ENCODE peak calls at places on chromosomes 1 and 21, in ten cellular contexts. One of them, this sample, is unnamed.

GRCh38 chr1:5975133-5975880 is 16.9 kb downstream of the NPHP4 start:
- DNase-seq in right lobe of liver: no peak
- DNase-seq in tibial nerve: no peak
- DNase-seq in IMR-90: peak
- DNase-seq in lower leg skin: no peak
- DNase-seq in breast epithelium: no peak
- DNase-seq in Peyer's patch: no peak
- DNase-seq in A549: peak
- DNase-seq in stomach: peak
- DNase-seq in spleen: peak
- DNase-seq in this sample: peak

GRCh38 chr1:65209005-65209885 is 61.2 kb downstream of the AK4 start:
- DNase-seq in right lobe of liver: no peak
- DNase-seq in tibial nerve: no peak
- DNase-seq in IMR-90: peak
- DNase-seq in lower leg skin: peak
- DNase-seq in breast epithelium: no peak
- DNase-seq in Peyer's patch: no peak
- DNase-seq in A549: peak
- DNase-seq in stomach: no peak
- DNase-seq in spleen: no peak
- DNase-seq in this sample: peak

GRCh38 chr1:90046635-90047034 is 51.7 kb downstream of the ZNF326 start:
- DNase-seq in right lobe of liver: no peak
- DNase-seq in tibial nerve: no peak
- DNase-seq in IMR-90: no peak
- DNase-seq in lower leg skin: no peak
- DNase-seq in breast epithelium: no peak
- DNase-seq in Peyer's patch: no peak
- DNase-seq in A549: no peak
- DNase-seq in stomach: no peak
- DNase-seq in spleen: no peak
- DNase-seq in this sample: no peak

GRCh38 chr1:244159646-244160045 is 108.6 kb downstream of the ZBTB18 start:
- DNase-seq in right lobe of liver: no peak
- DNase-seq in tibial nerve: no peak
- DNase-seq in IMR-90: no peak
- DNase-seq in lower leg skin: no peak
- DNase-seq in breast epithelium: no peak
- DNase-seq in Peyer's patch: no peak
- DNase-seq in A549: no peak
- DNase-seq in stomach: no peak
- DNase-seq in spleen: no peak
- DNase-seq in this sample: no peak

GRCh38 chr1:156241311-156241811 is 623 bp upstream of the BGLAP start:
- DNase-seq in right lobe of liver: no peak
- DNase-seq in tibial nerve: no peak
- DNase-seq in IMR-90: peak
- DNase-seq in lower leg skin: no peak
- DNase-seq in breast epithelium: no peak
- DNase-seq in Peyer's patch: no peak
- DNase-seq in A549: no peak
- DNase-seq in stomach: no peak
- DNase-seq in spleen: peak
- DNase-seq in this sample: peak

GRCh38 chr1:154222518-154222917 is 1.8 kb downstream of the UBAP2L start:
- DNase-seq in right lobe of liver: no peak
- DNase-seq in tibial nerve: no peak
- DNase-seq in IMR-90: no peak
- DNase-seq in lower leg skin: no peak
- DNase-seq in breast epithelium: no peak
- DNase-seq in Peyer's patch: no peak
- DNase-seq in A549: no peak
- DNase-seq in stomach: no peak
- DNase-seq in spleen: no peak
- DNase-seq in this sample: no peak

GRCh38 chr1:39691383-39692151 is at the start of gene HPCAL4:
- DNase-seq in right lobe of liver: peak
- DNase-seq in tibial nerve: peak
- DNase-seq in IMR-90: peak
- DNase-seq in lower leg skin: peak
- DNase-seq in breast epithelium: peak
- DNase-seq in Peyer's patch: peak
- DNase-seq in A549: peak
- DNase-seq in stomach: peak
- DNase-seq in spleen: peak
- DNase-seq in this sample: peak

GRCh38 chr1:63873751-63874150 is 99.9 kb downstream of the ROR1 start:
- DNase-seq in right lobe of liver: no peak
- DNase-seq in tibial nerve: no peak
- DNase-seq in IMR-90: peak
- DNase-seq in lower leg skin: no peak
- DNase-seq in breast epithelium: no peak
- DNase-seq in Peyer's patch: no peak
- DNase-seq in A549: no peak
- DNase-seq in stomach: no peak
- DNase-seq in spleen: no peak
- DNase-seq in this sample: no peak

GRCh38 chr1:204947747-204948146 is 77.1 kb downstream of the NFASC start:
- DNase-seq in right lobe of liver: no peak
- DNase-seq in tibial nerve: no peak
- DNase-seq in IMR-90: no peak
- DNase-seq in lower leg skin: no peak
- DNase-seq in breast epithelium: no peak
- DNase-seq in Peyer's patch: no peak
- DNase-seq in A549: no peak
- DNase-seq in stomach: no peak
- DNase-seq in spleen: no peak
- DNase-seq in this sample: no peak

GRCh38 chr1:89943846-89944781 is 50.8 kb upstream of the ZNF326 start:
- DNase-seq in right lobe of liver: no peak
- DNase-seq in tibial nerve: no peak
- DNase-seq in IMR-90: peak
- DNase-seq in lower leg skin: no peak
- DNase-seq in breast epithelium: no peak
- DNase-seq in Peyer's patch: no peak
- DNase-seq in A549: no peak
- DNase-seq in stomach: no peak
- DNase-seq in spleen: no peak
- DNase-seq in this sample: no peak

GRCh38 chr1:150960646-150961045 is 14.0 kb downstream of the CERS2 start:
- DNase-seq in right lobe of liver: no peak
- DNase-seq in tibial nerve: no peak
- DNase-seq in IMR-90: no peak
- DNase-seq in lower leg skin: no peak
- DNase-seq in breast epithelium: no peak
- DNase-seq in Peyer's patch: no peak
- DNase-seq in A549: no peak
- DNase-seq in stomach: no peak
- DNase-seq in spleen: peak
- DNase-seq in this sample: no peak

GRCh38 chr1:150961756-150962155 is 12.9 kb downstream of the CERS2 start:
- DNase-seq in right lobe of liver: no peak
- DNase-seq in tibial nerve: no peak
- DNase-seq in IMR-90: no peak
- DNase-seq in lower leg skin: no peak
- DNase-seq in breast epithelium: no peak
- DNase-seq in Peyer's patch: no peak
- DNase-seq in A549: no peak
- DNase-seq in stomach: no peak
- DNase-seq in spleen: no peak
- DNase-seq in this sample: no peak

GRCh38 chr1:150967936-150968335 is 6.7 kb downstream of the CERS2 start:
- DNase-seq in right lobe of liver: peak
- DNase-seq in tibial nerve: no peak
- DNase-seq in IMR-90: no peak
- DNase-seq in lower leg skin: no peak
- DNase-seq in breast epithelium: no peak
- DNase-seq in Peyer's patch: no peak
- DNase-seq in A549: no peak
- DNase-seq in stomach: no peak
- DNase-seq in spleen: peak
- DNase-seq in this sample: no peak

GRCh38 chr1:150966011-150966410 is 8.6 kb downstream of the CERS2 start:
- DNase-seq in right lobe of liver: peak
- DNase-seq in tibial nerve: no peak
- DNase-seq in IMR-90: no peak
- DNase-seq in lower leg skin: no peak
- DNase-seq in breast epithelium: no peak
- DNase-seq in Peyer's patch: no peak
- DNase-seq in A549: no peak
- DNase-seq in stomach: no peak
- DNase-seq in spleen: peak
- DNase-seq in this sample: no peak

GRCh38 chr1:150963535-150964489 is 10.8 kb downstream of the CERS2 start:
- DNase-seq in right lobe of liver: peak
- DNase-seq in tibial nerve: no peak
- DNase-seq in IMR-90: no peak
- DNase-seq in lower leg skin: no peak
- DNase-seq in breast epithelium: no peak
- DNase-seq in Peyer's patch: no peak
- DNase-seq in A549: no peak
- DNase-seq in stomach: no peak
- DNase-seq in spleen: peak
- DNase-seq in this sample: no peak
- TF ChIP-seq POLR2A in right lobe of liver: no peak
- TF ChIP-seq POLR2A in tibial nerve: no peak
- TF ChIP-seq POLR2A in IMR-90: no peak
- TF ChIP-seq POLR2A in lower leg skin: no peak
- TF ChIP-seq POLR2A in breast epithelium: no peak
- TF ChIP-seq POLR2A in Peyer's patch: no peak
- TF ChIP-seq POLR2A in A549: no peak
- TF ChIP-seq POLR2A in stomach: no peak
- TF ChIP-seq POLR2A in spleen: no peak
- TF ChIP-seq POLR2A in this sample: peak

GRCh38 chr1:192579319-192579738 is 3.8 kb downstream of the RGS1 start:
- DNase-seq in right lobe of liver: no peak
- DNase-seq in tibial nerve: no peak
- DNase-seq in IMR-90: peak
- DNase-seq in lower leg skin: no peak
- DNase-seq in breast epithelium: no peak
- DNase-seq in Peyer's patch: no peak
- DNase-seq in A549: no peak
- DNase-seq in stomach: no peak
- DNase-seq in spleen: no peak
- DNase-seq in this sample: no peak

GRCh38 chr1:192576190-192577144 is 894 bp downstream of the RGS1 start:
- DNase-seq in right lobe of liver: no peak
- DNase-seq in tibial nerve: no peak
- DNase-seq in IMR-90: no peak
- DNase-seq in lower leg skin: no peak
- DNase-seq in breast epithelium: no peak
- DNase-seq in Peyer's patch: no peak
- DNase-seq in A549: no peak
- DNase-seq in stomach: no peak
- DNase-seq in spleen: no peak
- DNase-seq in this sample: no peak

GRCh38 chr1:192577145-192578140 is 1.9 kb downstream of the RGS1 start:
- DNase-seq in right lobe of liver: no peak
- DNase-seq in tibial nerve: no peak
- DNase-seq in IMR-90: no peak
- DNase-seq in lower leg skin: no peak
- DNase-seq in breast epithelium: no peak
- DNase-seq in Peyer's patch: no peak
- DNase-seq in A549: no peak
- DNase-seq in stomach: no peak
- DNase-seq in spleen: no peak
- DNase-seq in this sample: no peak

GRCh38 chr1:192580351-192580962 is 4.9 kb downstream of the RGS1 start:
- DNase-seq in right lobe of liver: no peak
- DNase-seq in tibial nerve: no peak
- DNase-seq in IMR-90: peak
- DNase-seq in lower leg skin: no peak
- DNase-seq in breast epithelium: no peak
- DNase-seq in Peyer's patch: no peak
- DNase-seq in A549: peak
- DNase-seq in stomach: no peak
- DNase-seq in spleen: no peak
- DNase-seq in this sample: peak

GRCh38 chr1:192578144-192578909 is 2.8 kb downstream of the RGS1 start:
- DNase-seq in right lobe of liver: no peak
- DNase-seq in tibial nerve: no peak
- DNase-seq in IMR-90: no peak
- DNase-seq in lower leg skin: no peak
- DNase-seq in breast epithelium: no peak
- DNase-seq in Peyer's patch: no peak
- DNase-seq in A549: no peak
- DNase-seq in stomach: no peak
- DNase-seq in spleen: no peak
- DNase-seq in this sample: no peak
- H3K4me3 ChIP-seq in right lobe of liver: no peak
- H3K4me3 ChIP-seq in tibial nerve: no peak
- H3K4me3 ChIP-seq in IMR-90: no peak
- H3K4me3 ChIP-seq in lower leg skin: no peak
- H3K4me3 ChIP-seq in breast epithelium: no peak
- H3K4me3 ChIP-seq in Peyer's patch: peak
- H3K4me3 ChIP-seq in A549: no peak
- H3K4me3 ChIP-seq in stomach: no peak
- H3K4me3 ChIP-seq in spleen: peak
- H3K4me3 ChIP-seq in this sample: no peak

DNA sequence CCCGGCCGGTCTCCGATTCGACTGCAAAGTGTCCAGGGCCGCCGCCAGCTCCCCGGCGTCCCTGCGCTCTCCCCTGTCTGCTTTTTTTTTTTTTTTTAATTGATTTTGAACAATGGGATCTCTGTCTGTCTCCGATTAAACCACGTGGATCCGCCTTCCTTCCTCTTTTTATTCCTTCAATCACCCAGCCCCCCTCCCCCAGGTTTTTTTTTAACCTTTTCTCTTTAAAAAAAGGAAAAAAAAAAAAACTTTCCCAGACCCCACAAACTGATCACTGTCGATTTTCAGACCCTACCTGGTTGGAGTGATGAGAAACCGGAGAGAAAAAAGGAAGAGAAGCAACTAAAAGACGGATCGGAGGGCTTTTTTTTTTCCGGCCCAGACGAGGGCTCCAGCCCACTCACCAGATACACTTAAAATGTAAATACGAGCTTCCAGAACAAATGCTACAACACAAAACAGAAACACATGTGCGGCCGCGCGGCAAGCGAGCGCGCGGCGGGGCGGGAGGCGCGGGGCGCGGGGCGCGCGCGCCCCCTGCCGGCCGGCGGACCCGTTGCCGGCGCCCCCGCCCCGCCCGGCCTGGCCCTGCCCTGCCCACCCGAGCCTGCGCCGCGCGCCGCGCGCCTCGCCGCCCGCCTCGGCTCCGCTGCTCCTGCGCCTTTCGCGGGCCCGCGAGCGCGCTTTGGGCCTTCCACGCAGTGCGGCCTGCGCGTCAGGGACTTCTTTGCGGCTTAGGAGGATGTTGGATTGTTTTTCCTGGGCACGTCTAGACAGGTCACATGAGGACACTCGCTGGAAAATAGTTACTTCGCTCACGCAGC is at the start of gene RCC2:
- DNase-seq in right lobe of liver: peak
- DNase-seq in tibial nerve: no peak
- DNase-seq in IMR-90: peak
- DNase-seq in lower leg skin: peak
- DNase-seq in breast epithelium: peak
- DNase-seq in Peyer's patch: peak
- DNase-seq in A549: peak
- DNase-seq in stomach: peak
- DNase-seq in spleen: peak
- DNase-seq in this sample: peak
- TF ChIP-seq POLR2A in right lobe of liver: peak
- TF ChIP-seq POLR2A in tibial nerve: no peak
- TF ChIP-seq POLR2A in IMR-90: peak
- TF ChIP-seq POLR2A in lower leg skin: no peak
- TF ChIP-seq POLR2A in breast epithelium: no peak
- TF ChIP-seq POLR2A in Peyer's patch: no peak
- TF ChIP-seq POLR2A in A549: peak
- TF ChIP-seq POLR2A in stomach: no peak
- TF ChIP-seq POLR2A in spleen: no peak
- TF ChIP-seq POLR2A in this sample: peak

GRCh38 chr21:35189077-35189863 is 140.2 kb upstream of the RUNX1 start:
- DNase-seq in right lobe of liver: no peak
- DNase-seq in tibial nerve: no peak
- DNase-seq in IMR-90: peak
- DNase-seq in lower leg skin: no peak
- DNase-seq in breast epithelium: no peak
- DNase-seq in Peyer's patch: no peak
- DNase-seq in A549: no peak
- DNase-seq in stomach: no peak
- DNase-seq in spleen: no peak
- DNase-seq in this sample: no peak
- H3K4me3 ChIP-seq in right lobe of liver: no peak
- H3K4me3 ChIP-seq in tibial nerve: no peak
- H3K4me3 ChIP-seq in IMR-90: no peak
- H3K4me3 ChIP-seq in lower leg skin: no peak
- H3K4me3 ChIP-seq in breast epithelium: no peak
- H3K4me3 ChIP-seq in Peyer's patch: no peak
- H3K4me3 ChIP-seq in A549: no peak
- H3K4me3 ChIP-seq in stomach: no peak
- H3K4me3 ChIP-seq in spleen: no peak
- H3K4me3 ChIP-seq in this sample: no peak

This sample was measured in NB4.